ENCODE peak calls at places on chromosomes 12 and 14, in four cellular contexts. One of them, this sample, is unnamed.

GRCh38 chr12:132638541-132639408 is 20.2 kb downstream of the P2RX2 start:
- DNase-seq in HFFc6: peak
- DNase-seq in AG09319: peak
- DNase-seq in retinal pigment epithelial cell: peak
- DNase-seq in this sample: no peak

GRCh38 chr14:51004801-51005526 is 60.7 kb upstream of the PYGL start:
- DNase-seq in HFFc6: no peak
- DNase-seq in AG09319: no peak
- DNase-seq in retinal pigment epithelial cell: peak
- DNase-seq in this sample: no peak

GRCh38 chr14:44339256-44339655 is 167.8 kb downstream of the FSCB start:
- DNase-seq in AG09319: no peak
- DNase-seq in retinal pigment epithelial cell: no peak
- DNase-seq in HFFc6: no peak
- DNase-seq in this sample: no peak

GRCh38 chr14:75350505-75351060 is 72.0 kb downstream of the FOS start:
- DNase-seq in AG09319: no peak
- DNase-seq in retinal pigment epithelial cell: no peak
- DNase-seq in HFFc6: no peak
- DNase-seq in this sample: no peak

GRCh38 chr12:120725659-120726509 is at the start of gene ACADS:
- DNase-seq in HFFc6: peak
- DNase-seq in retinal pigment epithelial cell: no peak
- DNase-seq in AG09319: peak
- DNase-seq in this sample: peak

GRCh38 chr14:94005324-94005723 is 8.2 kb downstream of the CCDC197 start:
- DNase-seq in HFFc6: no peak
- DNase-seq in AG09319: no peak
- DNase-seq in retinal pigment epithelial cell: no peak
- DNase-seq in this sample: no peak

GRCh38 chr14:94649543-94650443 is 37.6 kb downstream of the SERPINA3 start:
- DNase-seq in HFFc6: no peak
- DNase-seq in AG09319: no peak
- DNase-seq in retinal pigment epithelial cell: no peak
- DNase-seq in this sample: peak

GRCh38 chr12:47808049-47808448 is 11.7 kb downstream of the HDAC7 start:
- DNase-seq in HFFc6: peak
- DNase-seq in retinal pigment epithelial cell: no peak
- DNase-seq in AG09319: no peak
- DNase-seq in this sample: no peak

GRCh38 chr14:93926873-93927571 is at the start of gene FAM181A:
- DNase-seq in AG09319: no peak
- DNase-seq in HFFc6: no peak
- DNase-seq in retinal pigment epithelial cell: no peak
- DNase-seq in this sample: no peak

GRCh38 chr12:59559702-59560101 is 36.1 kb upstream of the SLC16A7 start:
- DNase-seq in HFFc6: no peak
- DNase-seq in retinal pigment epithelial cell: no peak
- DNase-seq in AG09319: no peak
- DNase-seq in this sample: no peak

GRCh38 chr12:54300732-54301427 is at the start of gene NFE2:
- DNase-seq in HFFc6: peak
- DNase-seq in retinal pigment epithelial cell: no peak
- DNase-seq in AG09319: no peak
- DNase-seq in this sample: no peak

GRCh38 chr12:71476513-71476912 is 36.9 kb downstream of the LGR5 start:
- DNase-seq in retinal pigment epithelial cell: no peak
- DNase-seq in HFFc6: peak
- DNase-seq in AG09319: peak
- DNase-seq in this sample: no peak

GRCh38 chr14:58765375-58765774 is 127.6 kb downstream of the DACT1 start:
- DNase-seq in retinal pigment epithelial cell: no peak
- DNase-seq in AG09319: no peak
- DNase-seq in HFFc6: no peak
- DNase-seq in this sample: no peak

GRCh38 chr12:26939953-26940352 is 1.7 kb downstream of the FGFR1OP2 start:
- DNase-seq in HFFc6: no peak
- DNase-seq in AG09319: no peak
- DNase-seq in retinal pigment epithelial cell: no peak
- DNase-seq in this sample: no peak

GRCh38 chr12:95205685-95206084 is 11.6 kb downstream of the FGD6 start:
- DNase-seq in retinal pigment epithelial cell: peak
- DNase-seq in HFFc6: peak
- DNase-seq in AG09319: no peak
- DNase-seq in this sample: peak

GRCh38 chr12:6230321-6231110 is 30.3 kb downstream of the CD9 start:
- DNase-seq in AG09319: no peak
- DNase-seq in HFFc6: no peak
- DNase-seq in retinal pigment epithelial cell: no peak
- DNase-seq in this sample: peak

GRCh38 chr14:32202468-32202865 is 602 bp downstream of the RNU6-8 start:
- DNase-seq in AG09319: no peak
- DNase-seq in HFFc6: no peak
- DNase-seq in retinal pigment epithelial cell: no peak
- DNase-seq in this sample: no peak

GRCh38 chr12:108611884-108612415 is 14.1 kb upstream of the TMEM119 start:
- DNase-seq in AG09319: no peak
- DNase-seq in retinal pigment epithelial cell: no peak
- DNase-seq in HFFc6: peak
- DNase-seq in this sample: no peak

GRCh38 chr12:130266751-130267150 is 70.9 kb upstream of the PIWIL1 start:
- DNase-seq in AG09319: no peak
- DNase-seq in HFFc6: no peak
- DNase-seq in retinal pigment epithelial cell: no peak
- DNase-seq in this sample: peak

GRCh38 chr12:1536817-1537216 is 57.6 kb downstream of the FBXL14 start:
- DNase-seq in retinal pigment epithelial cell: no peak
- DNase-seq in HFFc6: no peak
- DNase-seq in AG09319: no peak
- DNase-seq in this sample: no peak

GRCh38 chr12:47735649-47736048 is 10.4 kb upstream of the ENDOU start:
- DNase-seq in HFFc6: no peak
- DNase-seq in AG09319: no peak
- DNase-seq in retinal pigment epithelial cell: no peak
- DNase-seq in this sample: no peak

GRCh38 chr12:94098466-94098865 is 49.9 kb upstream of the PLXNC1 start:
- DNase-seq in retinal pigment epithelial cell: no peak
- DNase-seq in HFFc6: peak
- DNase-seq in AG09319: no peak
- DNase-seq in this sample: no peak

GRCh38 chr14:51657762-51658161 is 6.1 kb downstream of the FRMD6 start:
- DNase-seq in AG09319: no peak
- DNase-seq in HFFc6: peak
- DNase-seq in retinal pigment epithelial cell: no peak
- DNase-seq in this sample: no peak

GRCh38 chr14:57833304-57833703 is 32.6 kb downstream of the SLC35F4 start:
- DNase-seq in HFFc6: peak
- DNase-seq in retinal pigment epithelial cell: peak
- DNase-seq in AG09319: peak
- DNase-seq in this sample: peak

GRCh38 chr14:24032727-24033418 is 18.9 kb upstream of the CARMIL3 start:
- DNase-seq in HFFc6: peak
- DNase-seq in AG09319: peak
- DNase-seq in retinal pigment epithelial cell: no peak
- DNase-seq in this sample: no peak

GRCh38 chr12:40616383-40616900 is 75.8 kb upstream of the CNTN1 start:
- DNase-seq in AG09319: no peak
- DNase-seq in retinal pigment epithelial cell: no peak
- DNase-seq in HFFc6: no peak
- DNase-seq in this sample: no peak

GRCh38 chr12:42802688-42803279 is 213.2 kb upstream of the PRICKLE1 start:
- DNase-seq in AG09319: no peak
- DNase-seq in HFFc6: no peak
- DNase-seq in retinal pigment epithelial cell: no peak
- DNase-seq in this sample: no peak

GRCh38 chr14:25484194-25484593 is 434.2 kb upstream of the STXBP6 start:
- DNase-seq in AG09319: no peak
- DNase-seq in HFFc6: no peak
- DNase-seq in retinal pigment epithelial cell: no peak
- DNase-seq in this sample: no peak
- TF ChIP-seq CTCF in AG09319: no peak
- TF ChIP-seq CTCF in HFFc6: no peak
- TF ChIP-seq CTCF in retinal pigment epithelial cell: no peak
- TF ChIP-seq CTCF in this sample: no peak

DNA sequence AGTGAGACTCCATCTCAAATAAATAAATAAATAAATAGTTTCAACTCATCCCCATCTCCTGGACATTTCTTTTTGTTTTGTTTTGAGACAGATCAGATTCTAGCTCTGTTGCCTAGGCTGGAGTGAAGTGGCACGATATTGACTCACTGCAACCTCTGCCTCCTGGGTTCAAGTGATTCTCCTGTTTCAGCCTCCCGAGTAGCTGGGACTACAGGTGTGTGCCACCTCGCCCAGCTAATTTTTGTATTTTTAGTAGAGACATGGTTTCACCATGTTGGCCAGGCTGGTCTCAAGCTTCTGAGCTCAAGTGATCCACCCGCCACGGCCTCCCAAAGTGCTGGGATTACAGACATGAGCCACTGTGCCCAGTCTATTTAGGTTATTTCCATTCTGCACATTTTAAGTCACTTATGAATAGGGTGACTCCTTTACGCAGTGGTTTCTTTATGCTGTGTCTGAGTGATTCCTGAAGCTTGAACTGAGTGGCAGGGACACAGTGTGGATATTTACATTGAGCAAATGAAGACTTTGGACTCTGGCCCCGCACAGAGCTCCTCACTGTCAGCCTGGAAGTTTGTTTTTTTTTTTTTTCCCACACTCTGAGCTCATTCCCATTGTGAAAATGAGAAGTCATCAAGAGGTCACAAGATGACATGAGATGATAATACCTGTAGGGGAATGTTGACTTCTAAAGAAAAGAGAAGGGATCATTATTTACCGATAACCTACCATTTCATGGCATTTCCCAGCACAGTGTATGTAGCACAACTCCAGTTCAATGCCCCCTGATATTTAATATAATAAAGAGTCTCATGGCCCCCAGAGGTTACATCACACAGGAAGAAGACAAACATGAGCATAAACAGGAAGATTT is 72.6 kb downstream of the TBX3 start:
- DNase-seq in AG09319: no peak
- DNase-seq in HFFc6: no peak
- DNase-seq in retinal pigment epithelial cell: no peak
- DNase-seq in this sample: no peak
- TF ChIP-seq CTCF in AG09319: no peak
- TF ChIP-seq CTCF in HFFc6: no peak
- TF ChIP-seq CTCF in retinal pigment epithelial cell: no peak
- TF ChIP-seq CTCF in this sample: no peak

DNA sequence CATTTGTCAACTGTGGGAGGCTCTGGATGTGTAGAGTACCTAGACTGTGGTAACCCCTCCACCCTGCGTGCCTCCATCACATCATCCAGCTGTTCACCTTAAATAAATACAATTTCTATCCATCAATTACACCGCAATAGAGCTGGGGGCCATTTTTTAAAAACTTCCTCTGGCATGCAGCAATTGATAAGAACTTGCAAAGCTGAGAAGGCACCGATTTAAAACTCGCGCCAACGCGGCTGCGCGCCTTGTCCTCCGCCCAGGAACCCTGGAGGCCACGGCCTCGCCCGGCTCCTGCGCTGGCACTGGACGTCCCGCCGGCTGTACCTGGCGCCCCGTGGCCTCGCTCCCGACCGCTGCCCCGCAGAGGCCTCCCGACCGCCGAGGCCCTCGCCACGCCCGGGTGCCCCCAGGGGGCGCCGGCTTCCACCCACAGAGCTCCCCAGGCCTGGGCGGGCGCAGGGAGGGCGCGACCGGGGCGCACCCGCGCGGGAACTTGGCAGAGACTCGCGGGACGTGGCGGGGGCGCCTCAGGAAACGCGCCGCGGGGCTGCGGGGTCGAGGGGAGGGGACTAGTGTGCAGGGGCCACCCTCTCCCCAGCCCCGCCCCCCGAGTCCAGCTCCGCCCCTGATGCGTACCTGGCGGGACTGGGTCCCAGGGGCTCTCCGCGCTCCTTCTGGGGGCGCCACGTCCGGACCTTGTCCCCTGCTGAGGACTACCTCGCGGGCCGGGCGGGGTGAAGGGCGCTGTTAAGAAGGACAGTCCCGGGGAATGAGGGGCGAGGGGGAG is 65.6 kb downstream of the TNFAIP2 start:
- DNase-seq in HFFc6: no peak
- DNase-seq in AG09319: no peak
- DNase-seq in retinal pigment epithelial cell: no peak
- DNase-seq in this sample: no peak
- TF ChIP-seq CTCF in HFFc6: peak
- TF ChIP-seq CTCF in AG09319: peak
- TF ChIP-seq CTCF in retinal pigment epithelial cell: no peak
- TF ChIP-seq CTCF in this sample: no peak

GRCh38 chr12:123433615-123434014 is 2.9 kb downstream of the RILPL2 start:
- DNase-seq in HFFc6: no peak
- DNase-seq in AG09319: no peak
- DNase-seq in retinal pigment epithelial cell: no peak
- DNase-seq in this sample: no peak

GRCh38 chr12:123431951-123432886 is 4.3 kb downstream of the RILPL2 start:
- DNase-seq in HFFc6: no peak
- DNase-seq in retinal pigment epithelial cell: no peak
- DNase-seq in AG09319: no peak
- DNase-seq in this sample: no peak

GRCh38 chr12:123435636-123436016 is 858 bp downstream of the RILPL2 start:
- DNase-seq in AG09319: no peak
- DNase-seq in retinal pigment epithelial cell: no peak
- DNase-seq in HFFc6: no peak
- DNase-seq in this sample: no peak

GRCh38 chr12:123441523-123442164 is 5.2 kb upstream of the RILPL2 start:
- DNase-seq in retinal pigment epithelial cell: no peak
- DNase-seq in AG09319: no peak
- DNase-seq in HFFc6: no peak
- DNase-seq in this sample: no peak

DNA sequence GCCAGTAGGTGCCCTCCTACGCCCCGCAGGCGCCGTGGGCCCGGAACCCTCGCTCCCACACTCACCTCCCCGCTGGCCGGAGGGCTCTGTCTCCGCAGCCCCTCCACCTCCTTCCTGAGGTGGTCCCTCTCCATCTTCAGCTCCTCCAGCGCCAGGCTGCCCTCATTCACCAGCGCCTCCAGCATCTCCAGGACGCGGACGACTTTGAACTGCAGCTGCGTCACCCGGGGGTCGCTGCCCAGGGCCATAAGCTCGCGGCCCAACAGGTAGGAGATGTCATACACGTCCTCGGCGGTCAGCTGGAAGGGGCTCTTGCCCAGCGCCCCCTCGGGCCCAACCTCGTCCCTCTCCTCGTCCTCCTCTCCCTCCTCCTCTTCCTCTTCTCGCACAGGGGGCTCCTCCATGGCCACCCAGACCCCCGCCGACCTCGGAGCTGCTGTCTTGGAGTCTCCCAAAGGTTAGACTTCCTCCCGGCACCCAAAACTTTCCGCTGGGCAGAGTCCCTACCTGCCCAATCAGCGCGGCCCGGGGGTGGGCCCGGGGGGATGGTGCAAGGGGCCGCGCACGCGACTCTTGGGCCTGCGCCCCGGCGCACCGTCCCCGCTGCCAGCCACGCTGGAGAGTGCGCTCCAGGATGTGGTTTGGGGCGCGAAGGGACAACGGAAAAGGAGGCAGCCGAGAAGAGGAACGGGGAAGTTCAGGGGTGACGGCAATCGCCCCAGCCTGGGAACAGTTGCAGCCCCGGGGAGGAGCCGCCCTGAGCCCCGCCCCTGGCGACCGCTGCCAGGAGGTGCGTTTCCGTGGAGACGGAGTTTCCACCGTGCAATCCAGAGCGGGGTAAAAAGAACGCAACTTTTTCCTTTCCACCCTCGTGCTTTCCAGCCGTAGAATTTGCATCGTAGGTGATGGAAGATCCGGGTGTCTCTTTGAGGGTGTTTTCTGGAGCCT is at the start of gene RILPL2:
- DNase-seq in AG09319: peak
- DNase-seq in HFFc6: peak
- DNase-seq in retinal pigment epithelial cell: no peak
- DNase-seq in this sample: peak
- TF ChIP-seq CTCF in AG09319: no peak
- TF ChIP-seq CTCF in HFFc6: peak
- TF ChIP-seq CTCF in retinal pigment epithelial cell: no peak
- TF ChIP-seq CTCF in this sample: no peak